ENCODE peak calls at places on chromosomes 11 and 22, in ten cellular contexts. One of them, this sample, is unnamed.

GRCh38 chr11:134607963-134608750 is 196.1 kb upstream of the B3GAT1 start:
- DNase-seq in esophagus squamous epithelium: no peak
- DNase-seq in left lung: no peak
- DNase-seq in left ventricle myocardium inferior: no peak
- DNase-seq in neural progenitor cell: no peak
- DNase-seq in prostate gland: peak
- DNase-seq in right atrium auricular region: peak
- DNase-seq in spleen: no peak
- DNase-seq in AG04450: no peak
- DNase-seq in stomach: no peak
- DNase-seq in this sample: no peak

GRCh38 chr22:47408409-47408808 is 646.0 kb downstream of the TBC1D22A start:
- DNase-seq in prostate gland: no peak
- DNase-seq in stomach: no peak
- DNase-seq in left ventricle myocardium inferior: no peak
- DNase-seq in neural progenitor cell: no peak
- DNase-seq in spleen: no peak
- DNase-seq in right atrium auricular region: no peak
- DNase-seq in esophagus squamous epithelium: no peak
- DNase-seq in left lung: no peak
- DNase-seq in AG04450: no peak
- DNase-seq in this sample: no peak

GRCh38 chr22:24102366-24103200 is 78.7 kb upstream of the SUSD2 start:
- DNase-seq in esophagus squamous epithelium: no peak
- DNase-seq in left lung: peak
- DNase-seq in AG04450: no peak
- DNase-seq in spleen: peak
- DNase-seq in left ventricle myocardium inferior: no peak
- DNase-seq in prostate gland: no peak
- DNase-seq in neural progenitor cell: no peak
- DNase-seq in right atrium auricular region: no peak
- DNase-seq in stomach: no peak
- DNase-seq in this sample: no peak

GRCh38 chr11:83156150-83156995 is 558 bp upstream of the PCF11 start:
- DNase-seq in stomach: peak
- DNase-seq in prostate gland: peak
- DNase-seq in neural progenitor cell: peak
- DNase-seq in left lung: peak
- DNase-seq in right atrium auricular region: peak
- DNase-seq in AG04450: peak
- DNase-seq in spleen: peak
- DNase-seq in left ventricle myocardium inferior: no peak
- DNase-seq in esophagus squamous epithelium: peak
- DNase-seq in this sample: peak

GRCh38 chr22:37299969-37300509 is 17.7 kb downstream of the CYTH4 start:
- DNase-seq in stomach: no peak
- DNase-seq in AG04450: no peak
- DNase-seq in left ventricle myocardium inferior: no peak
- DNase-seq in spleen: no peak
- DNase-seq in neural progenitor cell: no peak
- DNase-seq in esophagus squamous epithelium: no peak
- DNase-seq in prostate gland: no peak
- DNase-seq in right atrium auricular region: no peak
- DNase-seq in left lung: no peak
- DNase-seq in this sample: no peak

GRCh38 chr11:63870351-63871197 is 31.7 kb downstream of the MARK2 start:
- DNase-seq in right atrium auricular region: no peak
- DNase-seq in left ventricle myocardium inferior: no peak
- DNase-seq in left lung: no peak
- DNase-seq in AG04450: no peak
- DNase-seq in stomach: no peak
- DNase-seq in neural progenitor cell: no peak
- DNase-seq in esophagus squamous epithelium: no peak
- DNase-seq in spleen: no peak
- DNase-seq in prostate gland: no peak
- DNase-seq in this sample: no peak

GRCh38 chr22:18929459-18929858 is 6.6 kb downstream of the PRODH start:
- DNase-seq in left ventricle myocardium inferior: no peak
- DNase-seq in esophagus squamous epithelium: no peak
- DNase-seq in stomach: no peak
- DNase-seq in neural progenitor cell: no peak
- DNase-seq in prostate gland: peak
- DNase-seq in AG04450: no peak
- DNase-seq in right atrium auricular region: peak
- DNase-seq in left lung: peak
- DNase-seq in spleen: no peak
- DNase-seq in this sample: no peak

GRCh38 chr11:64489831-64490441 is 101.1 kb upstream of the SLC22A12 start:
- DNase-seq in AG04450: no peak
- DNase-seq in esophagus squamous epithelium: no peak
- DNase-seq in prostate gland: peak
- DNase-seq in right atrium auricular region: no peak
- DNase-seq in spleen: peak
- DNase-seq in left lung: peak
- DNase-seq in stomach: peak
- DNase-seq in neural progenitor cell: peak
- DNase-seq in left ventricle myocardium inferior: peak
- DNase-seq in this sample: peak

GRCh38 chr11:106333678-106334077 is 256.2 kb downstream of the AASDHPPT start:
- DNase-seq in spleen: no peak
- DNase-seq in stomach: no peak
- DNase-seq in left lung: no peak
- DNase-seq in neural progenitor cell: no peak
- DNase-seq in AG04450: no peak
- DNase-seq in prostate gland: no peak
- DNase-seq in right atrium auricular region: no peak
- DNase-seq in left ventricle myocardium inferior: no peak
- DNase-seq in esophagus squamous epithelium: no peak
- DNase-seq in this sample: no peak

GRCh38 chr11:106327134-106327533 is 249.7 kb downstream of the AASDHPPT start:
- DNase-seq in neural progenitor cell: no peak
- DNase-seq in left ventricle myocardium inferior: no peak
- DNase-seq in esophagus squamous epithelium: no peak
- DNase-seq in spleen: no peak
- DNase-seq in left lung: no peak
- DNase-seq in prostate gland: no peak
- DNase-seq in right atrium auricular region: no peak
- DNase-seq in stomach: no peak
- DNase-seq in AG04450: no peak
- DNase-seq in this sample: no peak

GRCh38 chr11:106331163-106331562 is 253.7 kb downstream of the AASDHPPT start:
- DNase-seq in stomach: no peak
- DNase-seq in left lung: no peak
- DNase-seq in prostate gland: no peak
- DNase-seq in esophagus squamous epithelium: no peak
- DNase-seq in neural progenitor cell: no peak
- DNase-seq in left ventricle myocardium inferior: no peak
- DNase-seq in spleen: no peak
- DNase-seq in AG04450: no peak
- DNase-seq in right atrium auricular region: no peak
- DNase-seq in this sample: no peak

GRCh38 chr11:106326087-106326486 is 248.6 kb downstream of the AASDHPPT start:
- DNase-seq in spleen: no peak
- DNase-seq in neural progenitor cell: no peak
- DNase-seq in prostate gland: no peak
- DNase-seq in left lung: no peak
- DNase-seq in right atrium auricular region: no peak
- DNase-seq in AG04450: no peak
- DNase-seq in esophagus squamous epithelium: no peak
- DNase-seq in stomach: no peak
- DNase-seq in left ventricle myocardium inferior: no peak
- DNase-seq in this sample: no peak

DNA sequence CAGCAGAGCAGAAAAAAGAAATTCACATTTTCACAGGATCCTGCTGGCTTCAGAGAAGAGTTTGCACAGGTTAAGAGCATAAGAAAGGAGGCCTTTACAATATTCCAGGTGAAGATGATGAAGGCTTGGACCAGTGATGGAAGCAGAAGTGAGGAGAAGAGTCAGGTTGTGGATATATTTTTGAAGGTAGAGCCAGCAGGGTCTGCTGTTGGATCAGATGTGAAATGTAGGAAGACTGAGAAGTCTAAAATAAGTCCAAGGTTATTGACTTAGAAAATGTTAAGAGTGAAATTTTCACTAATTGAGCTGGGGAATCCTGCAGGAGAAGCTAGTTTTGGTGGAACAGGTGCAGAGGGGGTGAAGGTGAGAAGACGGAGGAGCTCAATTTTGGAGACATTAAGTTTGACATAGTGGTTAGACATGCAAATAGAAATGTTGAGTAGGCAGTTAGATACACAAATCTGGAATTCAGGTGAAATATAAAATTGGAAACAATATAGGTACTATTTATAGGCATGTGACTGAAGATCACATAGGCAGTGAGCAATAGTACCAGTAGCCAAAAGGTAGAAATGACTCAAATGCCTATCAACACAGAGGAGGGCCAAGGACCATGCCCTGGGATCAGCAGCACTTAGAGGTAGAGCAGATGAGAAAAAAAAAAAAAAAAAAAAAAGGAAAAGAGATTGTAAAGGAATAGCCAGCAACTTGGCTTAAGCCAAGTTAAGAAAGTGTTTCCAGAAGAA is 252.0 kb downstream of the AASDHPPT start:
- DNase-seq in esophagus squamous epithelium: no peak
- DNase-seq in left lung: no peak
- DNase-seq in right atrium auricular region: no peak
- DNase-seq in AG04450: no peak
- DNase-seq in left ventricle myocardium inferior: no peak
- DNase-seq in neural progenitor cell: no peak
- DNase-seq in stomach: no peak
- DNase-seq in spleen: no peak
- DNase-seq in prostate gland: no peak
- DNase-seq in this sample: no peak
- H3K27ac ChIP-seq in esophagus squamous epithelium: no peak
- H3K27ac ChIP-seq in left lung: no peak
- H3K27ac ChIP-seq in right atrium auricular region: no peak
- H3K27ac ChIP-seq in AG04450: no peak
- H3K27ac ChIP-seq in left ventricle myocardium inferior: no peak
- H3K27ac ChIP-seq in neural progenitor cell: no peak
- H3K27ac ChIP-seq in stomach: no peak
- H3K27ac ChIP-seq in spleen: no peak
- H3K27ac ChIP-seq in prostate gland: no peak
- H3K27ac ChIP-seq in this sample: no peak

GRCh38 chr11:102452461-102453285 is at the start of gene TMEM123:
- DNase-seq in spleen: peak
- DNase-seq in prostate gland: peak
- DNase-seq in stomach: peak
- DNase-seq in neural progenitor cell: peak
- DNase-seq in left ventricle myocardium inferior: peak
- DNase-seq in esophagus squamous epithelium: peak
- DNase-seq in left lung: peak
- DNase-seq in AG04450: no peak
- DNase-seq in right atrium auricular region: peak
- DNase-seq in this sample: peak

GRCh38 chr11:102453921-102454320 is 1.4 kb upstream of the TMEM123 start:
- DNase-seq in stomach: no peak
- DNase-seq in left ventricle myocardium inferior: no peak
- DNase-seq in AG04450: no peak
- DNase-seq in right atrium auricular region: no peak
- DNase-seq in spleen: no peak
- DNase-seq in prostate gland: no peak
- DNase-seq in esophagus squamous epithelium: no peak
- DNase-seq in left lung: no peak
- DNase-seq in neural progenitor cell: no peak
- DNase-seq in this sample: no peak

GRCh38 chr11:102451041-102451692 is 1.4 kb downstream of the TMEM123 start:
- DNase-seq in right atrium auricular region: no peak
- DNase-seq in prostate gland: no peak
- DNase-seq in neural progenitor cell: no peak
- DNase-seq in AG04450: no peak
- DNase-seq in stomach: no peak
- DNase-seq in spleen: no peak
- DNase-seq in esophagus squamous epithelium: no peak
- DNase-seq in left ventricle myocardium inferior: no peak
- DNase-seq in left lung: no peak
- DNase-seq in this sample: no peak

GRCh38 chr11:102451693-102452460 is 688 bp downstream of the TMEM123 start:
- DNase-seq in esophagus squamous epithelium: no peak
- DNase-seq in AG04450: no peak
- DNase-seq in left ventricle myocardium inferior: peak
- DNase-seq in left lung: peak
- DNase-seq in prostate gland: peak
- DNase-seq in spleen: peak
- DNase-seq in stomach: peak
- DNase-seq in neural progenitor cell: peak
- DNase-seq in right atrium auricular region: peak
- DNase-seq in this sample: peak

GRCh38 chr11:102453286-102453797 is 777 bp upstream of the TMEM123 start:
- DNase-seq in neural progenitor cell: no peak
- DNase-seq in AG04450: no peak
- DNase-seq in prostate gland: peak
- DNase-seq in left ventricle myocardium inferior: peak
- DNase-seq in spleen: no peak
- DNase-seq in left lung: no peak
- DNase-seq in stomach: no peak
- DNase-seq in esophagus squamous epithelium: no peak
- DNase-seq in right atrium auricular region: no peak
- DNase-seq in this sample: no peak
- H3K27ac ChIP-seq in neural progenitor cell: no peak
- H3K27ac ChIP-seq in AG04450: peak
- H3K27ac ChIP-seq in prostate gland: peak
- H3K27ac ChIP-seq in left ventricle myocardium inferior: peak
- H3K27ac ChIP-seq in spleen: peak
- H3K27ac ChIP-seq in left lung: peak
- H3K27ac ChIP-seq in stomach: peak
- H3K27ac ChIP-seq in esophagus squamous epithelium: peak
- H3K27ac ChIP-seq in right atrium auricular region: peak
- H3K27ac ChIP-seq in this sample: peak

DNA sequence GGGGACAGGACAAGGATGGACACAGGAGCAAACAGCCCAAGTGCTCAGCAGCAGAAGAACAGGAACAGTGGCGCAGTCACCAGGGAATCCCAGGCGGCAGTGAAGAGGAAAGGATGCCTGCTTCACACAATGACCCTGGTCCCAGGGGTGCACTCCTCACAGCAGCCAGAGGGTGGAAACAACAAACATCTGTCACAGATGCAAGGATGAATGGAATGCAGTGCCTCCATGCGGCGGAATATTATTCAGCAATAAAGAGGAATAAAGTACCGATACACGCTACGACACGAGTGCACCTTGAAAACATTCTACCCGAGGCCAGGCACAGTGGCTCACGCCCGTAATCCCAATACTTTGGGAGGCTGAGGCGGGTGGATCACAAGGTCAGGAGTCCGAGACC is 12.7 kb downstream of the CSNK1E start:
- DNase-seq in esophagus squamous epithelium: no peak
- DNase-seq in left lung: no peak
- DNase-seq in AG04450: no peak
- DNase-seq in stomach: no peak
- DNase-seq in left ventricle myocardium inferior: peak
- DNase-seq in spleen: no peak
- DNase-seq in prostate gland: no peak
- DNase-seq in neural progenitor cell: no peak
- DNase-seq in right atrium auricular region: no peak
- DNase-seq in this sample: no peak
- H3K27ac ChIP-seq in esophagus squamous epithelium: peak
- H3K27ac ChIP-seq in left lung: no peak
- H3K27ac ChIP-seq in AG04450: peak
- H3K27ac ChIP-seq in stomach: no peak
- H3K27ac ChIP-seq in left ventricle myocardium inferior: peak
- H3K27ac ChIP-seq in spleen: peak
- H3K27ac ChIP-seq in prostate gland: no peak
- H3K27ac ChIP-seq in neural progenitor cell: no peak
- H3K27ac ChIP-seq in right atrium auricular region: peak
- H3K27ac ChIP-seq in this sample: peak

DNA sequence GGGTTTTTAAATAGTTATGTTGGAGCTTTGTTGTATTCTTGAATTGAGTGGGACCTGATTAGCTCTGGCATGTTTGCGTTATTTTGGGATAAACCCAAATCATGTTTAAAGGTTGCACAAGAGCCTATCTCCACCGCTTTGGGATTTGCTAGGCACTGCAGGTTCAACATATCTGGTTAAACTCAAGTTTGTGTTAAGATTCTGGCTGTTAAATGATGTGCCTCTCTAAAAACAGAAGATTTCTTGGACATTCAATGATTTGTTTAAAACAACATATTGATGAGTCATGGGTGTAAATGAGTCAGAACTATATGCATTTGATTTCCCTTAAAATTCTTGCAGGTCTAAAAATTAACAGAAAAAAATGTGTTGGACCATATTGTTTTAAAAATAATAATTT is 67.4 kb downstream of the AMOTL1 start:
- DNase-seq in prostate gland: no peak
- DNase-seq in right atrium auricular region: no peak
- DNase-seq in stomach: no peak
- DNase-seq in left ventricle myocardium inferior: no peak
- DNase-seq in left lung: no peak
- DNase-seq in neural progenitor cell: no peak
- DNase-seq in esophagus squamous epithelium: no peak
- DNase-seq in spleen: no peak
- DNase-seq in AG04450: no peak
- DNase-seq in this sample: peak
- H3K27ac ChIP-seq in prostate gland: no peak
- H3K27ac ChIP-seq in right atrium auricular region: no peak
- H3K27ac ChIP-seq in stomach: no peak
- H3K27ac ChIP-seq in left ventricle myocardium inferior: peak
- H3K27ac ChIP-seq in left lung: peak
- H3K27ac ChIP-seq in neural progenitor cell: no peak
- H3K27ac ChIP-seq in esophagus squamous epithelium: peak
- H3K27ac ChIP-seq in spleen: no peak
- H3K27ac ChIP-seq in AG04450: peak
- H3K27ac ChIP-seq in this sample: no peak